ENCODE peak calls at places on chromosomes 11 and 22, in ten cellular contexts. L is CD4-positive, alpha-beta T cell; I is CD4-positive, CD25-positive, alpha-beta regulatory T cell; Z is ovary; A is esophagus squamous epithelium; H is CD8-positive, alpha-beta memory T cell; E is IMR-90; B is Karpas-422; U is heart left ventricle; V is tibial nerve. T is an unnamed sample. For H3K9me3 and H3K27me3, the result is how much of the 10 kb centered on the place peaks cover.

GRCh38 chr11:2791139-2791520 is 91.3 kb upstream of the KCNQ1OT1 start:
- DNase-seq in E (no peak), Z (no peak), H (no peak), V (peak), L (peak), I (peak), U (peak), A (no peak), B (no peak), T (no peak)

GRCh38 chr11:11786771-11787170 is 55.0 kb upstream of the USP47 start:
- DNase-seq in E (peak), U (no peak), A (no peak), B (peak), I (no peak), L (no peak), H (no peak), Z (no peak), V (no peak), T (peak)

GRCh38 chr11:46632502-46632901 is 15.1 kb downstream of the ATG13 start:
- DNase-seq in V (no peak), B (no peak), A (no peak), Z (no peak), H (no peak), E (no peak), L (no peak), I (no peak), U (no peak), T (no peak)

GRCh38 chr11:132821027-132821426 is 711.3 kb downstream of the OPCML start:
- DNase-seq in B (no peak), I (no peak), Z (no peak), L (no peak), V (no peak), A (no peak), U (no peak), E (peak), H (no peak), T (peak)

GRCh38 chr11:65215441-65216076 is 33.8 kb downstream of the CAPN1 start:
- DNase-seq in E (no peak), V (no peak), L (peak), H (no peak), A (no peak), I (no peak), U (no peak), Z (no peak), B (peak), T (no peak)

GRCh38 chr11:77141034-77141433 is 13.0 kb downstream of the MYO7A start:
- DNase-seq in L (no peak), U (no peak), I (no peak), Z (no peak), B (no peak), E (peak), H (no peak), A (no peak), V (no peak), T (peak)

GRCh38 chr11:120597250-120597649 is 85.7 kb downstream of the GRIK4 start:
- DNase-seq in E (no peak), H (no peak), U (no peak), B (peak), A (no peak), Z (no peak), I (no peak), L (no peak), V (no peak), T (no peak)

GRCh38 chr11:104556606-104557301 is 341.5 kb downstream of the CASP12 start:
- DNase-seq in L (no peak), V (no peak), A (no peak), Z (no peak), U (no peak), E (no peak), H (no peak), B (no peak), I (no peak), T (no peak)

GRCh38 chr11:106581399-106581798 is 436.9 kb downstream of the GUCY1A2 start:
- DNase-seq in Z (no peak), I (no peak), E (no peak), V (no peak), U (no peak), B (no peak), A (no peak), H (no peak), L (no peak), T (no peak)

GRCh38 chr11:62880231-62880802 is 379 bp upstream of the SLC3A2 start:
- DNase-seq in L (no peak), E (peak), Z (no peak), U (peak), H (no peak), A (no peak), V (no peak), B (peak), I (no peak), T (peak)

GRCh38 chr22:27624705-27625104 is 176.9 kb downstream of the MN1 start:
- DNase-seq in Z (no peak), L (no peak), A (no peak), H (no peak), U (no peak), B (no peak), I (no peak), V (no peak), E (no peak), T (peak)

GRCh38 chr11:26076591-26076990 is 255.3 kb upstream of the ANO3 start:
- DNase-seq in U (no peak), V (no peak), B (no peak), L (no peak), A (no peak), H (no peak), I (no peak), E (no peak), Z (no peak), T (no peak)

GRCh38 chr11:70399681-70400112 is 1.4 kb downstream of the CTTN start:
- DNase-seq in A (no peak), U (peak), I (no peak), B (no peak), E (peak), V (peak), L (no peak), H (peak), Z (peak), T (peak)

GRCh38 chr11:1738380-1738779 is 12.0 kb downstream of the IFITM10 start:
- DNase-seq in A (no peak), H (no peak), I (no peak), E (no peak), B (no peak), L (no peak), V (no peak), Z (no peak), U (no peak), T (no peak)

GRCh38 chr11:19715373-19715772 is 2.7 kb downstream of the NAV2 start:
- DNase-seq in B (no peak), A (no peak), Z (no peak), I (no peak), E (peak), L (no peak), H (no peak), U (no peak), V (no peak), T (peak)

GRCh38 chr22:50731811-50732624 is 6.0 kb upstream of the ACR start:
- DNase-seq in I (peak), U (peak), V (peak), A (no peak), B (peak), L (peak), H (peak), Z (peak), E (peak), T (no peak)

GRCh38 chr11:70360211-70360610 is 38.1 kb upstream of the CTTN start:
- DNase-seq in B (no peak), U (no peak), L (no peak), H (no peak), E (no peak), Z (no peak), A (no peak), I (no peak), V (no peak), T (no peak)

GRCh38 chr11:128904872-128905344 is 13.8 kb downstream of the KCNJ5 start:
- DNase-seq in Z (no peak), I (no peak), H (no peak), A (no peak), B (no peak), L (no peak), U (no peak), V (no peak), E (no peak), T (peak)

GRCh38 chr11:86735462-86736302 is 63.3 kb upstream of the ME3 start:
- DNase-seq in E (peak), B (no peak), A (no peak), H (no peak), Z (no peak), U (no peak), I (no peak), L (no peak), V (no peak), T (peak)

GRCh38 chr11:36264601-36265344 is 24.5 kb downstream of the COMMD9 start:
- DNase-seq in H (no peak), A (no peak), Z (no peak), V (no peak), B (no peak), I (no peak), E (no peak), U (no peak), L (no peak), T (no peak)

GRCh38 chr11:131987703-131988102 is 617.3 kb downstream of the NTM start:
- DNase-seq in A (no peak), H (no peak), Z (no peak), E (no peak), V (no peak), U (no peak), L (no peak), B (no peak), I (no peak), T (no peak)

GRCh38 chr22:33481550-33481949 is 423.4 kb upstream of the SYN3 start:
- DNase-seq in H (no peak), L (no peak), V (no peak), U (no peak), Z (no peak), A (no peak), B (no peak), E (no peak), I (no peak), T (no peak)

GRCh38 chr11:114219559-114220349 is 76.4 kb upstream of the NNMT start:
- DNase-seq in V (no peak), H (no peak), L (no peak), B (no peak), A (no peak), I (no peak), Z (no peak), E (peak), U (no peak), T (peak)

GRCh38 chr11:16791494-16791961 is 53.1 kb downstream of the C11orf58 start:
- DNase-seq in V (no peak), L (no peak), A (no peak), U (no peak), I (no peak), Z (no peak), E (peak), H (no peak), B (no peak), T (peak)

GRCh38 chr11:763073-763463 is 14.2 kb downstream of the GATD1 start:
- DNase-seq in I (no peak), E (no peak), U (no peak), H (no peak), V (no peak), A (no peak), L (no peak), Z (no peak), B (no peak), T (no peak)

GRCh38 chr11:68142028-68142412 is 20.8 kb upstream of the CHKA start:
- DNase-seq in I (no peak), H (peak), Z (no peak), L (peak), B (no peak), U (no peak), A (no peak), E (no peak), V (no peak), T (no peak)

GRCh38 chr11:60143768-60144167 is 39.1 kb downstream of the MS4A6A start:
- DNase-seq in H (no peak), V (no peak), E (no peak), L (no peak), A (no peak), I (no peak), B (no peak), U (no peak), Z (no peak), T (no peak)

GRCh38 chr22:23023294-23023693 is 47.0 kb upstream of the GNAZ start:
- DNase-seq in H (no peak), Z (no peak), B (no peak), E (no peak), U (no peak), L (no peak), A (no peak), I (no peak), V (no peak), T (no peak)

GRCh38 chr11:121563900-121564822 is 111.4 kb upstream of the SORL1-AS1 start:
- DNase-seq in I (no peak), B (no peak), H (no peak), Z (no peak), V (no peak), U (no peak), A (no peak), L (no peak), E (peak), T (peak)

GRCh38 chr11:112784323-112785073 is 176.7 kb upstream of the NCAM1 start:
- DNase-seq in L (no peak), H (no peak), E (no peak), U (peak), A (no peak), Z (peak), I (no peak), B (no peak), V (no peak), T (peak)

GRCh38 chr22:45450931-45451651 is 37.6 kb downstream of the RIBC2 start:
- DNase-seq in L (no peak), V (no peak), U (no peak), H (no peak), E (peak), A (no peak), I (no peak), Z (no peak), B (no peak), T (peak)

GRCh38 chr11:114942207-114942606 is 263.9 kb downstream of the NXPE2 start:
- DNase-seq in Z (no peak), U (no peak), A (no peak), E (no peak), H (no peak), L (no peak), V (no peak), I (no peak), B (no peak), T (peak)

GRCh38 chr22:29343313-29343805 is 27.9 kb upstream of the RASL10A start:
- DNase-seq in I (no peak), H (no peak), E (peak), V (no peak), U (peak), Z (no peak), L (no peak), A (no peak), B (no peak), T (peak)

GRCh38 chr11:10780040-10780439 is 28.7 kb downstream of the EIF4G2 start:
- DNase-seq in I (no peak), B (no peak), Z (no peak), A (no peak), V (no peak), E (no peak), U (no peak), H (no peak), L (no peak), T (no peak)

GRCh38 chr22:17782158-17782557 is 7.9 kb upstream of the BID start:
- DNase-seq in H (no peak), E (no peak), L (no peak), B (no peak), A (no peak), U (no peak), V (no peak), Z (no peak), I (no peak), T (no peak)

GRCh38 chr11:92501346-92501745 is 276.7 kb downstream of the FAT3 start:
- DNase-seq in E (no peak), A (no peak), U (no peak), H (no peak), B (no peak), I (no peak), V (no peak), L (no peak), Z (no peak), T (no peak)

GRCh38 chr22:46641829-46642266 is 21.7 kb downstream of the GRAMD4 start:
- DNase-seq in U (no peak), V (no peak), L (no peak), A (no peak), I (no peak), B (no peak), Z (no peak), H (no peak), E (peak), T (peak)

GRCh38 chr11:15118431-15118830 is 3.7 kb downstream of the INSC start:
- DNase-seq in H (no peak), L (no peak), E (no peak), I (no peak), V (no peak), A (no peak), Z (no peak), U (no peak), B (no peak), T (no peak)

GRCh38 chr11:55658031-55658573 is 3.9 kb upstream of the OR4C6 start:
- DNase-seq in E (no peak), I (no peak), V (no peak), H (no peak), L (no peak), A (no peak), U (no peak), B (no peak), Z (no peak), T (no peak)

GRCh38 chr11:55658608-55659007 is 3.4 kb upstream of the OR4C6 start:
- DNase-seq in V (no peak), I (no peak), A (no peak), E (no peak), U (no peak), L (no peak), H (no peak), B (no peak), Z (no peak), T (no peak)

DNA sequence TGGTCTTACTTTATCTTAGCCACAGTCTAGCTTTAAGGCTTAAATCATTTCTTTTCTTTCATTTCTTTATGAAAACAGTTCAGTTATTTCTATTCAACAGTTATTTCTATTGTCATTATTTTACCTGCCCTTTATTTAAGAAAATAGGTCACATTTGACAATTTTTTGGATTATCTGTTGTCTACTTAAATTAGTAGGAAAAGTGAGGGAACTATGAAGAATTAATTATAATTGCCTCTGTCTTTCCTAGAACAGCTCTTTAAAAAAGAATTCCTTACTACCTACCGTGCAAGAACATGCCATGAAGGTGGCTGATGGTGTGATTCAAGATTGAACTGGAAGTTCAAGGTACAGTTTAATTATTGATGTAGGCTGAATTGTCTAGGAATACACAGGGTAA is at the start of gene OR4C6:
- DNase-seq in E (no peak), A (no peak), V (no peak), U (no peak), H (no peak), I (no peak), Z (no peak), B (no peak), L (no peak), T (no peak)
- H3K9me3 ChIP-seq in E (under half), A (under half), V (under half), U (under half), H (under half), I (under half), Z (under half), B (under half), L (under half), T (under half)

GRCh38 chr11:83206771-83207413 is 13.4 kb downstream of the ANKRD42 start:
- DNase-seq in Z (no peak), A (no peak), I (no peak), E (no peak), H (no peak), B (no peak), V (no peak), U (no peak), L (no peak), T (no peak)
- H3K27ac ChIP-seq in Z (no peak), A (no peak), I (no peak), E (no peak), H (no peak), B (no peak), V (no peak), U (no peak), L (no peak), T (no peak)

GRCh38 chr11:34599406-34599901 is 21.4 kb upstream of the EHF start:
- DNase-seq in U (no peak), A (no peak), B (no peak), Z (no peak), I (no peak), E (peak), H (no peak), V (no peak), L (no peak), T (peak)

GRCh38 chr11:34594603-34595002 is 26.3 kb upstream of the EHF start:
- DNase-seq in A (no peak), E (no peak), U (no peak), H (no peak), V (no peak), L (no peak), I (no peak), Z (no peak), B (no peak), T (no peak)

GRCh38 chr11:34593085-34593484 is 27.8 kb upstream of the EHF start:
- DNase-seq in E (no peak), A (no peak), H (no peak), B (no peak), V (no peak), U (no peak), Z (no peak), I (no peak), L (no peak), T (no peak)

GRCh38 chr11:34595391-34595790 is 25.5 kb upstream of the EHF start:
- DNase-seq in A (no peak), V (no peak), E (no peak), I (no peak), U (no peak), B (no peak), H (no peak), L (no peak), Z (no peak), T (no peak)

GRCh38 chr11:34595960-34596359 is 24.9 kb upstream of the EHF start:
- DNase-seq in V (no peak), E (no peak), Z (no peak), A (no peak), U (no peak), I (no peak), B (no peak), H (no peak), L (no peak), T (no peak)
- H3K27me3 ChIP-seq in V (under half), E (under half), Z (under half), A (under half), U (under half), I (under half), B (under half), H (under half), L (under half), T (under half)

GRCh38 chr11:74909812-74910211 is 39.1 kb downstream of the XRRA1 start:
- DNase-seq in B (peak), L (no peak), H (no peak), A (no peak), E (no peak), Z (no peak), I (no peak), V (no peak), U (no peak), T (no peak)
- H3K9me3 ChIP-seq in B (under half), L (under half), H (under half), A (under half), E (under half), Z (under half), I (under half), V (under half), U (under half), T (under half)

DNA sequence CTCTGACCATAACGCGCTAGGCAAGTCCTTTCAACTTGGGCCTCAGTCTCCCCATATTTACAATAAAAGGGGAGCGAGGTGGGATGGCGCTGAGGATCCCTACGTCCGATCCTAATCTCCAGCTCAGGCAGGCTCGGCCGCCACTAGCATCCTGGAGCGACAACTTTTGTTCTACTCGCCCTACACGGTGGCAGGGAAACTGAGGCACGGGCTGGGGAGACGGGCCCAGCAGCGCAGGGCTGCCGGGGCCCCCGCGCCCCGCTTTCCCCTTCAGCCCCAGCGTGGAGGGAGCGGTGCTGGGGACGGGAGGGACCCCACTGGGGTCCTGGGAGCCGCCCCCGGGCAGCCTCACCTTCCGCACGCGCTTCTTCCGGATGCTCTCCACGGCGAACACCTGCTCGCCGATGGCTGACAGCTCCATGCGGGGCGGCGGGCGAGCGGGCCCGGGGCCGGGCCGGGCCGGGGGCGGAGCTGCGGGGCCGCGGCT is 413 bp downstream of the CBX7 start:
- DNase-seq in E (no peak), B (no peak), U (no peak), A (no peak), I (no peak), H (peak), L (peak), Z (no peak), V (peak), T (no peak)
- H3K27ac ChIP-seq in E (peak), B (no peak), U (peak), A (peak), I (peak), H (peak), L (peak), Z (peak), V (peak), T (no peak)

GRCh38 chr11:44333271-44334218 is 23.6 kb upstream of the ALX4 start:
- DNase-seq in Z (no peak), E (peak), U (no peak), V (no peak), B (no peak), L (no peak), H (no peak), A (no peak), I (no peak), T (no peak)
- H3K27me3 ChIP-seq in Z (under half), E (half or more), U (half or more), V (half or more), B (under half), L (half or more), H (under half), A (under half), I (under half), T (half or more)

DNA sequence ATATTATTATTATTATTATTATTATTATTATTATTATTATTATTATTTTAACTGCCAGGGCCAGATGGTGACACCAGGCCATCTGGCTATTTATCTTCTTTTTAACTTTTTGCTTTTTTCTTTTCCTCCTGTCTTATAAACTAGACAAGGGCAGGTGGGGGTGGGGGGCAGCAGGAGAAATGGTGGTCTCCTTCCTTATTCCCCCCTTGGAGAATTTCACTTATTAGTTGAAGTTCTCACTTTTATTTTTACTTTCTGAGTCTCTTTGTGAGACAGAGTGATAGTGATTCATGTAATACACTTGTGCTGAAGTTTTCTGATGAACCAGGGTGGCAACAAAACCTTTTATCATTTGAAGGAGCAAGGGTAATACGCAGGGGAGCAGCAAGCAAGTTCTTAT is 96.3 kb upstream of the ALKBH3 start:
- DNase-seq in I (no peak), L (no peak), A (no peak), U (no peak), E (no peak), H (no peak), Z (no peak), V (no peak), B (no peak), T (no peak)
- H3K9me3 ChIP-seq in I (under half), L (under half), A (under half), U (under half), E (under half), H (under half), Z (under half), V (under half), B (under half), T (under half)

T was measured in astrocyte.